ENCODE peak calls at places on chromosomes 12 and 14, in five cellular contexts. H, P, M, C and G are unnamed samples.

GRCh38 chr12:65318186-65318685 is 39.8 kb downstream of the MSRB3 start:
- DNase-seq in H (no peak), P (no peak), M (no peak), C (no peak), G (no peak)

GRCh38 chr14:100746326-100746725 is 19.6 kb downstream of the DLK1 start:
- DNase-seq in H (no peak), P (no peak), M (no peak), C (no peak), G (no peak)

GRCh38 chr14:21486640-21487087 is 9.7 kb downstream of the TOX4 start:
- DNase-seq in H (no peak), P (no peak), M (no peak), C (no peak), G (no peak)

GRCh38 chr12:43758247-43758727 is 303 bp downstream of the PUS7L start:
- DNase-seq in H (no peak), P (no peak), M (peak), C (peak), G (no peak)

GRCh38 chr12:54136844-54137580 is 51.8 kb downstream of the SMUG1 start:
- DNase-seq in H (no peak), P (no peak), M (no peak), C (no peak), G (no peak)

GRCh38 chr12:93041416-93041815 is 112.3 kb upstream of the EEA1 start:
- DNase-seq in H (no peak), P (no peak), M (no peak), C (no peak), G (no peak)

GRCh38 chr12:120314220-120314619 is 12.1 kb downstream of the SIRT4 start:
- DNase-seq in H (no peak), P (no peak), M (peak), C (no peak), G (peak)

GRCh38 chr12:111925171-111925570 is 83.1 kb downstream of the MAPKAPK5 start:
- DNase-seq in H (no peak), P (no peak), M (peak), C (no peak), G (no peak)

GRCh38 chr14:30551460-30551859 is 7.5 kb upstream of the G2E3 start:
- DNase-seq in H (no peak), P (no peak), M (no peak), C (no peak), G (no peak)

GRCh38 chr14:52792097-52792415 is 649 bp upstream of the GNPNAT1 start:
- DNase-seq in H (no peak), P (no peak), M (no peak), C (no peak), G (no peak)

GRCh38 chr14:33755358-33755757 is 195.5 kb downstream of the EGLN3 start:
- DNase-seq in H (no peak), P (no peak), M (no peak), C (no peak), G (no peak)

GRCh38 chr12:71063087-71063486 is 94.7 kb downstream of the TSPAN8 start:
- DNase-seq in H (no peak), P (no peak), M (no peak), C (no peak), G (no peak)